ENCODE peak calls at places on chromosomes 1 and 21, in four cellular contexts. One of them, this sample, is unnamed.

GRCh38 chr1:201327687-201328240 is 44.5 kb downstream of the PKP1 start:
- DNase-seq in A549: no peak
- DNase-seq in CD8-positive, alpha-beta memory T cell: no peak
- DNase-seq in SJSA1: no peak
- DNase-seq in this sample: no peak

GRCh38 chr21:35113064-35113463 is 64.0 kb upstream of the RUNX1 start:
- DNase-seq in SJSA1: no peak
- DNase-seq in A549: no peak
- DNase-seq in CD8-positive, alpha-beta memory T cell: no peak
- DNase-seq in this sample: no peak

GRCh38 chr1:96840396-96840795 is 118.8 kb downstream of the PTBP2 start:
- DNase-seq in CD8-positive, alpha-beta memory T cell: no peak
- DNase-seq in A549: no peak
- DNase-seq in SJSA1: no peak
- DNase-seq in this sample: no peak

GRCh38 chr1:107464827-107465226 is 324.0 kb downstream of the NTNG1 start:
- DNase-seq in SJSA1: no peak
- DNase-seq in A549: peak
- DNase-seq in CD8-positive, alpha-beta memory T cell: no peak
- DNase-seq in this sample: no peak

GRCh38 chr1:26602378-26602959 is 72.9 kb downstream of the RPS6KA1 start:
- DNase-seq in A549: peak
- DNase-seq in CD8-positive, alpha-beta memory T cell: no peak
- DNase-seq in SJSA1: no peak
- DNase-seq in this sample: peak

GRCh38 chr1:6180578-6181311 is 624 bp upstream of the CHD5 start:
- DNase-seq in CD8-positive, alpha-beta memory T cell: no peak
- DNase-seq in A549: no peak
- DNase-seq in SJSA1: no peak
- DNase-seq in this sample: no peak

GRCh38 chr1:224175615-224176014 is 7.4 kb upstream of the DEGS1 start:
- DNase-seq in SJSA1: no peak
- DNase-seq in A549: peak
- DNase-seq in CD8-positive, alpha-beta memory T cell: no peak
- DNase-seq in this sample: peak

GRCh38 chr21:42063578-42064521 is 7.3 kb upstream of the UMODL1 start:
- DNase-seq in A549: no peak
- DNase-seq in CD8-positive, alpha-beta memory T cell: peak
- DNase-seq in SJSA1: no peak
- DNase-seq in this sample: peak

GRCh38 chr1:184021666-184022198 is 15.8 kb downstream of the COLGALT2 start:
- DNase-seq in A549: no peak
- DNase-seq in CD8-positive, alpha-beta memory T cell: no peak
- DNase-seq in SJSA1: no peak
- DNase-seq in this sample: no peak

GRCh38 chr1:110343249-110343648 is 4.1 kb downstream of the RBM15 start:
- DNase-seq in SJSA1: no peak
- DNase-seq in A549: no peak
- DNase-seq in CD8-positive, alpha-beta memory T cell: no peak
- DNase-seq in this sample: no peak

GRCh38 chr1:195740862-195741261 is 867.4 kb downstream of the KCNT2 start:
- DNase-seq in SJSA1: no peak
- DNase-seq in CD8-positive, alpha-beta memory T cell: no peak
- DNase-seq in A549: no peak
- DNase-seq in this sample: no peak

GRCh38 chr1:205058853-205059252 is 15.8 kb downstream of the CNTN2 start:
- DNase-seq in A549: no peak
- DNase-seq in CD8-positive, alpha-beta memory T cell: no peak
- DNase-seq in SJSA1: no peak
- DNase-seq in this sample: no peak

GRCh38 chr1:18808561-18808960 is 50.9 kb downstream of the TAS1R2 start:
- DNase-seq in A549: no peak
- DNase-seq in CD8-positive, alpha-beta memory T cell: no peak
- DNase-seq in SJSA1: no peak
- DNase-seq in this sample: no peak

GRCh38 chr21:27094182-27094948 is 127.5 kb upstream of the ADAMTS5 start:
- DNase-seq in A549: no peak
- DNase-seq in SJSA1: no peak
- DNase-seq in CD8-positive, alpha-beta memory T cell: no peak
- DNase-seq in this sample: no peak

GRCh38 chr1:35499652-35500176 is 57.5 kb downstream of the KIAA0319L start:
- DNase-seq in CD8-positive, alpha-beta memory T cell: peak
- DNase-seq in SJSA1: no peak
- DNase-seq in A549: no peak
- DNase-seq in this sample: peak

GRCh38 chr1:14516974-14517812 is 81.3 kb upstream of the KAZN start:
- DNase-seq in SJSA1: peak
- DNase-seq in A549: no peak
- DNase-seq in CD8-positive, alpha-beta memory T cell: no peak
- DNase-seq in this sample: no peak

GRCh38 chr1:245546875-245547274 is 392.1 kb downstream of the KIF26B start:
- DNase-seq in SJSA1: no peak
- DNase-seq in A549: no peak
- DNase-seq in CD8-positive, alpha-beta memory T cell: no peak
- DNase-seq in this sample: no peak

GRCh38 chr1:150001415-150001814 is 9.1 kb downstream of the OTUD7B start:
- DNase-seq in CD8-positive, alpha-beta memory T cell: no peak
- DNase-seq in A549: no peak
- DNase-seq in SJSA1: no peak
- DNase-seq in this sample: no peak

GRCh38 chr1:53372501-53372951 is 44.7 kb upstream of the LRP8 start:
- DNase-seq in CD8-positive, alpha-beta memory T cell: no peak
- DNase-seq in SJSA1: peak
- DNase-seq in A549: no peak
- DNase-seq in this sample: no peak

GRCh38 chr21:31710586-31710985 is 21.3 kb downstream of the SCAF4 start:
- DNase-seq in A549: no peak
- DNase-seq in SJSA1: no peak
- DNase-seq in CD8-positive, alpha-beta memory T cell: no peak
- DNase-seq in this sample: no peak

GRCh38 chr1:6357243-6357929 is 36.2 kb downstream of the ACOT7 start:
- DNase-seq in A549: no peak
- DNase-seq in CD8-positive, alpha-beta memory T cell: no peak
- DNase-seq in SJSA1: no peak
- DNase-seq in this sample: no peak

GRCh38 chr1:70090875-70091274 is 114.5 kb downstream of the LRRC40 start:
- DNase-seq in A549: no peak
- DNase-seq in CD8-positive, alpha-beta memory T cell: no peak
- DNase-seq in SJSA1: no peak
- DNase-seq in this sample: no peak

GRCh38 chr1:115499253-115499652 is 142.5 kb upstream of the VANGL1 start:
- DNase-seq in CD8-positive, alpha-beta memory T cell: no peak
- DNase-seq in SJSA1: no peak
- DNase-seq in A549: no peak
- DNase-seq in this sample: no peak

GRCh38 chr1:215523906-215524305 is 43.2 kb upstream of the KCTD3 start:
- DNase-seq in CD8-positive, alpha-beta memory T cell: no peak
- DNase-seq in SJSA1: no peak
- DNase-seq in A549: no peak
- DNase-seq in this sample: no peak

GRCh38 chr1:152035406-152036315 is 1.1 kb downstream of the S100A11 start:
- DNase-seq in A549: peak
- DNase-seq in SJSA1: no peak
- DNase-seq in CD8-positive, alpha-beta memory T cell: no peak
- DNase-seq in this sample: peak

GRCh38 chr1:90502696-90503095 is 214.4 kb downstream of the BARHL2 start:
- DNase-seq in A549: no peak
- DNase-seq in CD8-positive, alpha-beta memory T cell: no peak
- DNase-seq in SJSA1: no peak
- DNase-seq in this sample: no peak

GRCh38 chr1:1343811-1344421 is 5.3 kb downstream of the DVL1 start:
- DNase-seq in SJSA1: no peak
- DNase-seq in A549: no peak
- DNase-seq in CD8-positive, alpha-beta memory T cell: no peak
- DNase-seq in this sample: no peak

GRCh38 chr1:1345860-1346500 is 3.2 kb downstream of the DVL1 start:
- DNase-seq in A549: no peak
- DNase-seq in CD8-positive, alpha-beta memory T cell: no peak
- DNase-seq in SJSA1: no peak
- DNase-seq in this sample: no peak

GRCh38 chr1:1345384-1345783 is 3.8 kb downstream of the DVL1 start:
- DNase-seq in SJSA1: peak
- DNase-seq in CD8-positive, alpha-beta memory T cell: no peak
- DNase-seq in A549: no peak
- DNase-seq in this sample: no peak

GRCh38 chr1:1346501-1346890 is 2.7 kb downstream of the DVL1 start:
- DNase-seq in A549: no peak
- DNase-seq in CD8-positive, alpha-beta memory T cell: no peak
- DNase-seq in SJSA1: no peak
- DNase-seq in this sample: no peak

DNA sequence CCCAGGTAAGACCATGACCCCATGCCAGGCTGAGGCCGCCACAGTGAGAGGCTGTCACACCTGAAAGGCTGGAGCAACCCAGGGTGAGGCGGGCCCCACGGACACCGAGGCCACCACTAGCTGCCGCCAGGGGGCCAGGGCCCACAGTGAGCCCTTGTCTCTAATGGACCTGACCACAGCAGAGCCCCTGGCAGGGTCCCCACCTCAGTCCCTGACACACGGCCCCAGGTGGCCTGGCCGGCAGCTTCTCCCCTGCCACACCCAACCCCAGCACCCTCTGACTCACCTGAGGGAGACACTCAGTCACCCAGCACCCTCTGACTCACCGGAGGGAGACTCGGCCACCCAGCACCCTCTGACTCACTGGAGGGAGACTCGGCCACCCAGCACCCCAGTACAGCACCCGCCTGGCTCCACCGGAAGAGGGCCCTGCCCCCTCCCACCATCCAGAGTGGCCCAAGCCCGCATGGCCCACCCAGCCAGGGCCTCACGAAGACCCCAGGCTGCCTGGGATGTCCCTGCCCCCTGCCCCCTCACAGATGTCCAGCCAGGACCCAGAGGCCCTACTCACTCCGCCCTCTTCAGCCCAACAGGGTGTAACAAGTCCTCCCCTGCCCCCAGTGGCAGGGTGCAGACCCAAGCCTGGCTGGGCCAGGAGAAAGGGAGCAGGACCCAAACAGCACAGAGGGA is 4.4 kb downstream of the DVL1 start:
- DNase-seq in SJSA1: peak
- DNase-seq in CD8-positive, alpha-beta memory T cell: no peak
- DNase-seq in A549: peak
- DNase-seq in this sample: no peak
- H3K27ac ChIP-seq in SJSA1: peak
- H3K27ac ChIP-seq in CD8-positive, alpha-beta memory T cell: no peak
- H3K27ac ChIP-seq in A549: peak
- H3K27ac ChIP-seq in this sample: no peak

GRCh38 chr1:8988618-8988967 is 37.6 kb downstream of the SLC2A7 start:
- DNase-seq in A549: no peak
- DNase-seq in SJSA1: no peak
- DNase-seq in CD8-positive, alpha-beta memory T cell: no peak
- DNase-seq in this sample: no peak

GRCh38 chr1:8989061-8989460 is 37.2 kb downstream of the SLC2A7 start:
- DNase-seq in A549: no peak
- DNase-seq in SJSA1: no peak
- DNase-seq in CD8-positive, alpha-beta memory T cell: no peak
- DNase-seq in this sample: no peak

GRCh38 chr1:8989821-8990220 is 36.4 kb downstream of the SLC2A7 start:
- DNase-seq in A549: no peak
- DNase-seq in CD8-positive, alpha-beta memory T cell: no peak
- DNase-seq in SJSA1: no peak
- DNase-seq in this sample: no peak

GRCh38 chr1:8986814-8987190 is 39.4 kb downstream of the SLC2A7 start:
- DNase-seq in A549: no peak
- DNase-seq in CD8-positive, alpha-beta memory T cell: no peak
- DNase-seq in SJSA1: no peak
- DNase-seq in this sample: no peak

GRCh38 chr1:8987881-8988617 is 38.2 kb downstream of the SLC2A7 start:
- DNase-seq in SJSA1: peak
- DNase-seq in A549: peak
- DNase-seq in CD8-positive, alpha-beta memory T cell: peak
- DNase-seq in this sample: peak
- H3K27ac ChIP-seq in SJSA1: peak
- H3K27ac ChIP-seq in A549: peak
- H3K27ac ChIP-seq in CD8-positive, alpha-beta memory T cell: no peak
- H3K27ac ChIP-seq in this sample: no peak

DNA sequence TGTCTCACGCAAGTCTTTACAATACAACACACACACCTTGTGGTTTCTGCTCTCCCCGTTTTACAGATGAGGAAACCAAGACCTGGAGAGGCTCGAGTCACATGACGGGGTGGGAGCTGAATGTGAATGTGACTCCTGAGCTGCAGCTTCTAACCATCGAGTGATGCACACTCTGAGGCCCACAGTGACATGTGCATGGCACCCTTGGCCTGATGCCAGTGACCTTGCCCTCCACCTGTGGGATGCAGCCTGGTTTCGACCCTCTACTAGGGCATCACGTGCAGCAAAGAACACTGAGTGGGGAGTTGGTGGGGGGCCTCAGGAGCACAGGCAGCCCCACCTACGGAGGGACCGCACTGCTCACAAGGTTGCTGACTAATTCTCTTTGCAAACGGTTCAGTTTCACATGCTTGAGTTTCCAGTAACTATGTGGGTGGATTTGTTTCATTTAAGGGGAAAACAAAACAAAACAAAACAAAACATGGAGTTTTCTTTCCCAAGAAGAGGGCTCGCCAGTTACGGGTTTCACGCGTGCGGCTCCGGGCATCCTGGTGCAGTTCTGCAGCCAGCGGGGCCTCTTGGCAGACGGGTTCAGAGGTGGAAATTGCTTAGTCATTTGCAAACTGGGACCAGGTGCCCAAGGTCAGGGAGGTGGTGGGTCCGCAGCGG is 22.9 kb downstream of the SPSB1 start:
- DNase-seq in CD8-positive, alpha-beta memory T cell: no peak
- DNase-seq in A549: peak
- DNase-seq in SJSA1: peak
- DNase-seq in this sample: no peak
- H3K27ac ChIP-seq in CD8-positive, alpha-beta memory T cell: no peak
- H3K27ac ChIP-seq in A549: peak
- H3K27ac ChIP-seq in SJSA1: peak
- H3K27ac ChIP-seq in this sample: no peak

DNA sequence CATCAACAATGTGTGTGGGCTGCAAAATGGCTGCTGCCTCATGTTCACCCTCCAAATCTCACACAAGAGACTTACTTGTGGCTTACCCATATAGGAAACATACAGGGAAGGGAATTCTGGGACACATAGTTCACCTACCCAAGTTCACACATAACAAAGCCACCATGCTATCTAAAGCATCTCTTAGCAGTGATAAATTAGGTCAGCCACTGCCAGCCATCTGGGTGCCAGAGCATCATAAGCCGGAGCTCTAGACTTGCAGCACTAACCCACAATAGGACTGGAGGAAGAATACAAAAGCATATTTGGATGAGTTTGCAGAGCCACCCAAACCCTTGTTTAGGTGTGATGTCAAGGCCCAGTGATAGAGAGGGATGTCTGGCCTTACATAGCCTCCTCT is 321.7 kb downstream of the SEC16B start:
- DNase-seq in CD8-positive, alpha-beta memory T cell: no peak
- DNase-seq in SJSA1: no peak
- DNase-seq in A549: no peak
- DNase-seq in this sample: no peak
- H3K27ac ChIP-seq in CD8-positive, alpha-beta memory T cell: no peak
- H3K27ac ChIP-seq in SJSA1: no peak
- H3K27ac ChIP-seq in A549: no peak
- H3K27ac ChIP-seq in this sample: no peak